ENCODE peak calls at places on chromosomes 2 and 18, in four cellular contexts. C is GM12878, D is HepG2, G is H1. A is an unnamed sample.

GRCh38 chr2:58042486-58042970 is 4.1 kb upstream of the VRK2 start:
- DNase-seq in D (peak; percentile 95), C (no peak), G (no peak), A (no peak)

GRCh38 chr2:10811552-10811951 is 1.0 kb downstream of the PDIA6 start:
- DNase-seq in G (no peak), D (no peak), C (no peak), A (no peak)

GRCh38 chr2:165453672-165454071 is 15.8 kb upstream of the CSRNP3 start:
- DNase-seq in D (no peak), G (no peak), C (no peak), A (no peak)

GRCh38 chr2:160482673-160483072 is 10.9 kb downstream of the RBMS1 start:
- DNase-seq in G (no peak), C (no peak), D (no peak), A (no peak)

GRCh38 chr2:230885467-230886130 is 20.9 kb downstream of the ITM2C start:
- DNase-seq in C (no peak), D (no peak), G (no peak), A (peak; percentile 39)

GRCh38 chr2:113212245-113213060 is 38.7 kb downstream of the PSD4 start:
- DNase-seq in G (no peak), D (peak; percentile 35), C (no peak), A (no peak)

GRCh38 chr2:150011336-150011735 is 423.8 kb upstream of the MMADHC start:
- DNase-seq in G (no peak), C (no peak), D (no peak), A (no peak)

GRCh38 chr18:68397241-68398035 is 317.5 kb downstream of the TMX3 start:
- DNase-seq in C (no peak), D (no peak), G (no peak), A (no peak)

GRCh38 chr2:109321570-109321969 is 192.6 kb downstream of the SH3RF3 start:
- DNase-seq in G (no peak), D (no peak), C (no peak), A (no peak)

GRCh38 chr2:62717503-62718081 is 12.1 kb downstream of the EHBP1 start:
- DNase-seq in C (no peak), D (no peak), G (no peak), A (no peak)

GRCh38 chr18:39835303-39836030 is 2119.6 kb upstream of the PIK3C3 start:
- DNase-seq in G (no peak), D (no peak), C (no peak), A (peak; percentile 44)

GRCh38 chr18:59145055-59145454 is 5.4 kb downstream of the SEC11C start:
- DNase-seq in C (no peak), D (no peak), G (no peak), A (no peak)

GRCh38 chr2:85283641-85284040 is 44.1 kb downstream of the TGOLN2 start:
- DNase-seq in C (no peak), G (no peak), D (no peak), A (no peak)

GRCh38 chr2:85725451-85725850 is 28.3 kb upstream of the ATOH8 start:
- DNase-seq in G (no peak), D (no peak), C (no peak), A (no peak)

GRCh38 chr2:172106128-172106961 is 3.6 kb upstream of the DLX2 start:
- DNase-seq in G (no peak), C (no peak), D (peak; percentile 59), A (no peak)

GRCh38 chr2:182587831-182588230 is 128.2 kb upstream of the DNAJC10 start:
- DNase-seq in G (no peak), D (no peak), C (no peak), A (no peak)

GRCh38 chr2:33238111-33238510 is 238.3 kb upstream of the RASGRP3 start:
- DNase-seq in G (no peak), C (no peak), D (no peak), A (no peak)

GRCh38 chr2:158042666-158043065 is 59.0 kb upstream of the UPP2 start:
- DNase-seq in C (no peak), G (no peak), D (no peak), A (no peak)

GRCh38 chr2:176789751-176790150 is 422.8 kb upstream of the HNRNPA3 start:
- DNase-seq in C (no peak), G (no peak), D (no peak), A (no peak)

GRCh38 chr2:138381373-138381772 is 120.2 kb upstream of the SPOPL start:
- DNase-seq in G (no peak), C (no peak), D (no peak), A (no peak)

GRCh38 chr2:176424756-176425155 is 155.5 kb downstream of the MTX2 start:
- DNase-seq in G (no peak), D (no peak), C (no peak), A (no peak)

GRCh38 chr2:167480232-167480985 is 592.1 kb downstream of the XIRP2 start:
- DNase-seq in D (no peak), C (no peak), G (no peak), A (no peak)

GRCh38 chr2:75710220-75710576 is 517 bp downstream of the GCFC2 start:
- DNase-seq in G (no peak), D (no peak), C (no peak), A (no peak)

GRCh38 chr2:141534671-141535359 is 596.0 kb downstream of the LRP1B start:
- DNase-seq in C (no peak), D (no peak), G (no peak), A (no peak)

GRCh38 chr2:35468271-35468670 is 887.3 kb upstream of the CRIM1 start:
- DNase-seq in G (no peak), D (no peak), C (no peak), A (no peak)

GRCh38 chr2:11540148-11540995 is 6.5 kb downstream of the GREB1 start:
- DNase-seq in D (no peak), G (no peak), C (no peak), A (no peak)

GRCh38 chr18:58576641-58577251 is 52.1 kb downstream of the ALPK2 start:
- DNase-seq in C (no peak), G (no peak), D (no peak), A (no peak)

GRCh38 chr2:176157499-176158305 is 595 bp downstream of the HOXD3 start:
- DNase-seq in G (no peak), D (no peak), C (no peak), A (peak; percentile 79)

GRCh38 chr2:10478916-10479315 is 30.8 kb upstream of the ODC1 start:
- DNase-seq in C (no peak), D (no peak), G (no peak), A (no peak)

GRCh38 chr2:189298481-189298880 is 118.9 kb upstream of the COL5A2 start:
- DNase-seq in D (no peak), G (no peak), C (no peak), A (no peak)

GRCh38 chr18:44392933-44393332 is 287.8 kb upstream of the SETBP1 start:
- DNase-seq in C (no peak), G (no peak), D (no peak), A (no peak)

GRCh38 chr2:237594514-237594871 is 4.0 kb upstream of the RAB17 start:
- DNase-seq in D (peak; percentile 85), C (no peak), G (no peak), A (no peak)

GRCh38 chr2:128799736-128800135 is 481.1 kb upstream of the HS6ST1 start:
- DNase-seq in D (no peak), G (no peak), C (no peak), A (no peak)

GRCh38 chr2:128798502-128799283 is 480.0 kb upstream of the HS6ST1 start:
- DNase-seq in D (no peak), C (no peak), G (no peak), A (no peak)

GRCh38 chr2:128797937-128798336 is 479.3 kb upstream of the HS6ST1 start:
- DNase-seq in G (no peak), D (no peak), C (peak; percentile 20), A (no peak)

GRCh38 chr2:128797533-128797932 is 478.9 kb upstream of the HS6ST1 start:
- DNase-seq in C (no peak), G (no peak), D (no peak), A (no peak)

DNA sequence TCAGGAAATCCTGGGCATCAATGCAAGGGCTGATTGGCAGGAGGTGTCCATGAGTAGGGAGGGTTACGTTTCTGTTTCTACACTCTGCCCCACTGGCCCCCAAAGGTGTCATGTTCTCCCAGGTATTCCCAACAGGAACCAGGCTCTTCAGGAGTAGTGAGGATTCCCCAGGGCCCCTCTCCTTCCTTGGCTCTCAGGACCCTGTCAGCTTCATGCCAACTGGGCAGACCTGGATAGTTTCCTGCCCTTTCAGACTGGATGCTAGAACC is 480.6 kb upstream of the HS6ST1 start:
- DNase-seq in D (no peak), C (no peak), G (no peak), A (no peak)
- TF ChIP-seq SUZ12 in D (no peak), C (no peak), G (no peak), A (no peak)

DNA sequence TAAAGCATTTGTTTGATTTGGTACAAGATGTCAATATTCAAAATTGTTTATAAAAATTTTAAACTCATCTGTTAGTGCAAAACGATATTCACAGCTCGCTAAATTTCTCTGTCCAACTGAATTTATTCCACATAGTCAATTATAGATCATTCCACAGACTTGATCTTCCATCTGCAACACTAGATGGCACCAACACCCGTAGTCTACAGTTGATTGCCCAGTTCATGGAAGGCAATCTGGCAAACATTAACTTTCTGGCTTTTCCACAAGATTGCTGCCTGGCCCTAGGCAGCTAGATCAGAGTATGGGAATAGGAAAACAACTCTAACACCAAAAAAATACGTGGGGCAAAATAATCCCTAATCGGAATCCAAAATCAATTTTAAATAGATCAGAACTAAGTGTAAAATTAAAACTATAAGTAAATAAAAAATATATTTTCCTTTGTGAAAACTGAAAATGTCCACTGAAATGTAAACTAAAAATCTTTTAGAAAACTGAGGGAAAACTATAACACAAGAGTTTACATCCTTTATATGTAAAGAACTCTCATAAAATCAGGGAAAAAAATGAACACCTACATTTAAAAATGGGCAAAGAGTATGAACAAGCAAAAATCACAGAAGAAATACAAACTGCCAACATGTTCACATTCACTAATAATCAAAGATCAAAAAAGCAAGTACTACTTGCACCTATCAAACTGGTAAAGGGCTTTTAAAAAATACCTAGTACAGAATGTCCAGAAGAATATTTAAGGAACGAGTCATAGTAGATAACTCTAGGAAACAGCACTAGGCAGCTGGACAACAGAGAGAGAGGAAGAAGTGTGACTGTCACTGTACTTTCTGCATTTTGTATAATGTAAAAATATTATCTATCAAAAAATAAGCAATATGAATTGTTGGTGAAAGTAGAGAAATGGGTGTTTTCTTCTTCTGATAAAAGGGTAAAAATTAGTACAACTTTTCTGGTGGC is 35.0 kb downstream of the RTN4 start:
- DNase-seq in D (peak; percentile 91), G (no peak), C (no peak), A (peak; percentile 63)
- TF ChIP-seq SP1 in D (no peak), G (no peak), C (no peak), A (no peak)

DNA sequence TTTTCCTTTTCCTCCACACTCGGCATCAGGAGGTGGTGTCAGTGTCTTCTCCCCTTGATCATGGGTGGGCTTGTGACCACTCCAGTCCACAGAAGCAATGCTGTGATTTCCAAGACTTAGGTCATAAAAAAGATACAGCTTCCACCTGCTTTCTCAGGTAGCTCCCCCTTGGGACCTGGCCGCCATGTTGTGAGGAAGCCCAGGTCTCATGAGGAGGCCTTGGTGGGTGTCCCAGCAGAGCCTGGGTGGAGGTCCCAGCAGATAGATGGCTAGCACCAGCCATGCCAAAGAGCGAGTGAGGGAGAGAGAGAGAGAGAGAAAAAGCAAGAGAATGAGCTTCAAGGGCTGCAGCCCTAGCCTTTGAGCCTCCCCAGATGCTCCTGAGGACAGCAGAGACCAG is 16.0 kb downstream of the SLC66A2 start:
- DNase-seq in G (no peak), D (no peak), C (no peak), A (no peak)
- TF ChIP-seq SUZ12 in G (no peak), D (no peak), C (no peak), A (no peak)

DNA sequence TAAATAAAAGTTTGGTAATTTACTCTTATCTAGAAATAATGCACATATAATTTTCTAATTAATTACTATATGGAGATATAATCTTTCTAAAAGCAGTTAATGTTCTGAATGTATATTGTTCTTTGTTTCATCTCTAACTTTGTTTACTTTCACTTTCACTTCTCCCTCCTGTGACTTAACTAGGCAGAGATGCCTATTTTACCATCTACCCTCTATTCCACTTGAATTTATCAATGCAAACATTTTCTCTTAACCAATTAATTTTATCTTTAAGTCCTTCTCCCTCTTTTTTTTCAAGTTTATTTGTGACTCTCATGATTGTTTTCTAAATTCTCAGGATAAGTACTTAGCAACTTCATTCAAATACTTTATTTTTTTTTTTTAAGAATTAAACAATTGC is 55.1 kb upstream of the IL1RL1 start:
- DNase-seq in G (no peak), D (no peak), C (no peak), A (no peak)
- TF ChIP-seq SP1 in G (no peak), D (no peak), C (no peak), A (no peak)

A was measured in HEK293T.